ENCODE peak calls at places on chromosomes 6 and 20, in seven cellular contexts. W is pancreas, H is PC-3, D is heart left ventricle, J is SK-N-SH, V is colonic mucosa, T is Calu3. A is an unnamed sample.

GRCh38 chr6:139250296-139251274 is 41.2 kb downstream of the TXLNB start:
- DNase-seq in W (peak; percentile 32), J (peak; percentile 64), T (peak; percentile 49), D (peak; percentile 66), V (peak; percentile 57), H (peak; percentile 55), A (peak; percentile 61)

GRCh38 chr6:99603421-99604160 is 3.0 kb upstream of the PRDM13 start:
- DNase-seq in H (no peak), J (peak; percentile 65), W (no peak), T (peak; percentile 38), V (no peak), D (no peak), A (no peak)

GRCh38 chr20:10670521-10671220 is 3.1 kb downstream of the JAG1 start:
- DNase-seq in H (no peak), D (no peak), T (no peak), J (no peak), W (peak; percentile 22), V (no peak), A (no peak)

GRCh38 chr20:50146732-50147662 is 6.5 kb downstream of the PEDS1 start:
- DNase-seq in V (peak; percentile 66), D (no peak), W (no peak), H (peak; percentile 89), T (peak; percentile 77), J (no peak), A (peak; percentile 81)

GRCh38 chr6:30154709-30155521 is 6.1 kb downstream of the TRIM10 start:
- DNase-seq in H (peak; percentile 93), J (no peak), V (peak; percentile 67), T (peak; percentile 51), W (no peak), D (no peak), A (peak; percentile 93)

GRCh38 chr6:46954819-46955520 is 33.2 kb upstream of the ADGRF5 start:
- DNase-seq in T (no peak), W (no peak), H (no peak), J (no peak), D (no peak), V (no peak), A (peak; percentile 59)

GRCh38 chr6:88908598-88909548 is 54.5 kb downstream of the RNGTT start:
- DNase-seq in J (no peak), D (peak; percentile 29), V (no peak), T (no peak), W (no peak), H (no peak), A (peak; percentile 26)

GRCh38 chr20:31560900-31561598 is 44.0 kb upstream of the ID1 start:
- DNase-seq in D (no peak), T (peak; percentile 87), W (no peak), J (no peak), V (no peak), H (peak; percentile 96), A (peak; percentile 94)

GRCh38 chr6:160439751-160440150 is 91.6 kb downstream of the SLC22A3 start:
- DNase-seq in D (peak; percentile 62), V (no peak), T (no peak), W (no peak), H (no peak), J (no peak), A (no peak)

GRCh38 chr20:21490105-21490504 is 23.8 kb downstream of the NKX2-2 start:
- DNase-seq in H (peak; percentile 45), J (no peak), W (no peak), D (no peak), T (no peak), V (no peak), A (no peak)

GRCh38 chr6:133953634-133954415 is 801 bp downstream of the TBPL1 start:
- DNase-seq in D (no peak), H (no peak), V (peak; percentile 38), J (peak; percentile 22), W (no peak), T (no peak), A (peak; percentile 5)

GRCh38 chr20:61121661-61122060 is 130.4 kb upstream of the CDH4 start:
- DNase-seq in D (no peak), J (no peak), H (no peak), T (no peak), V (no peak), W (no peak), A (no peak)

GRCh38 chr20:56998438-56998837 is 268.0 kb downstream of the BMP7 start:
- DNase-seq in T (no peak), H (no peak), D (no peak), W (no peak), V (no peak), J (no peak), A (no peak)

GRCh38 chr6:21947751-21948386 is 349.0 kb downstream of the PRL start:
- DNase-seq in W (no peak), T (no peak), H (peak; percentile 68), J (peak; percentile 31), D (no peak), V (no peak), A (no peak)

DNA sequence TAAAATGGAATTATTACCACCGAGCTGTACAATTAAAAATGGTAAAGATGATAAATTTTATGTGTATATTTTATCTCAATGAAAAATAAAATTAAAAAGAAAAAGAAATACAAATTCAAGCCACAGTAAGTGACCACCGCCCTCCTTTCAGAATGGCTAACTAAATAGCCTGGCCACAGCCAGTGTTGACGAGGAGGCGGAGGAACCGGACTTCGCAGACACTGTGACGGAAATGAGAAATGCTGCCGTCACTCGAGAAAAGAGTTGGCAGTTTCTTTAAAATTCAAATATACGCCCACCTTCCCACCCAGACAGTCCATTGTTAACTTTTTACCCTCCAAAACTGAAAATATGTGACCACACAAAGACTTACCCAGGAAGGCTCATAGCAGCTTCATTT is 50.0 kb downstream of the FOXF2 start:
- DNase-seq in H (no peak), W (no peak), D (no peak), V (no peak), T (no peak), J (no peak), A (no peak)
- TF ChIP-seq CTCF in H (no peak), W (no peak), D (no peak), V (no peak), T (no peak), J (no peak), A (no peak)

GRCh38 chr20:17617868-17618672 is 48.2 kb downstream of the DSTN start:
- DNase-seq in J (peak; percentile 14), V (peak; percentile 19), W (peak; percentile 50), D (no peak), H (no peak), T (no peak), A (no peak)
- TF ChIP-seq CTCF in J (no peak), V (no peak), W (no peak), D (no peak), H (no peak), T (no peak), A (no peak)

DNA sequence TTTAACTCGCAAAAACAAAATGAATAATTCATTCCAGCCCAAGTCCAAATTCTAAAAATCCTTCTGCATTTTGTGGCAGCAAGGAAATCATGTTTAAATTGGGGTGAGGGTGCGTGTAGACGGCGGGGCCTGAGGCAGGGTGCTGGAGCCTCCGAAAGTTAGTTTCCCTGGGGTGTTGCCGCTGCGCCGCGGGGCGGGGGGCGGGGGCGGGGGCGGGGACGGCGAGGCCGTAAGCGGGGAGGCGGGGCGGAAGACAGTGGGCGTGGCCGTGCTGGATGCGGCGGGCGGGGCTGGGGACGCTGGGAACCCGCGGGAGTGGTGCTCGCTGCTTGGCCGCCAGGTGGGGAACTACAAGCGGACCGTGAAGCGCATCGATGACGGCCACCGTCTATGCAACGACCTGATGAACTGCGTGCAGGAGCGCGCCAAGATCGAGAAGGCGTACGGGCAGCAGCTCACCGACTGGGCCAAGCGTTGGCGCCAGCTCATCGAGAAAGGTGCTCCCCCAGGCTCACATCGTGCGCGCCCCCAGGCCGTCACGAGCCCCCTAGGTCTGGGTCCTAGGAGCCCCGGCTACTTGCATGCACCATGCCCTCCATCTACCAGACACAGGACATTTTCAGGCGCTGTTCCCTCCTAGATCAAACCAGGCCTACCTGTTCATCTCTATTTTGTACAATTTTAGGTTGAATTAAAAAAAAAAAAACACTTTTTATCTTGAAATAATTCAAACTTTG is 29.0 kb downstream of the SPDEF start:
- DNase-seq in W (peak; percentile 94), V (peak; percentile 98), H (peak; percentile 95), D (peak; percentile 97), T (peak; percentile 100), J (peak; percentile 98), A (peak; percentile 90)
- TF ChIP-seq CTCF in W (peak; percentile 74), V (peak; percentile 55), H (peak; percentile 60), D (peak; percentile 77), T (peak; percentile 87), J (peak; percentile 60), A (peak; percentile 67)

GRCh38 chr6:33175436-33176069 is 16.7 kb downstream of the COL11A2 start:
- DNase-seq in J (no peak), V (no peak), H (no peak), T (no peak), W (no peak), D (no peak), A (no peak)
- TF ChIP-seq CTCF in J (no peak), V (no peak), H (no peak), T (no peak), W (no peak), D (no peak), A (no peak)

DNA sequence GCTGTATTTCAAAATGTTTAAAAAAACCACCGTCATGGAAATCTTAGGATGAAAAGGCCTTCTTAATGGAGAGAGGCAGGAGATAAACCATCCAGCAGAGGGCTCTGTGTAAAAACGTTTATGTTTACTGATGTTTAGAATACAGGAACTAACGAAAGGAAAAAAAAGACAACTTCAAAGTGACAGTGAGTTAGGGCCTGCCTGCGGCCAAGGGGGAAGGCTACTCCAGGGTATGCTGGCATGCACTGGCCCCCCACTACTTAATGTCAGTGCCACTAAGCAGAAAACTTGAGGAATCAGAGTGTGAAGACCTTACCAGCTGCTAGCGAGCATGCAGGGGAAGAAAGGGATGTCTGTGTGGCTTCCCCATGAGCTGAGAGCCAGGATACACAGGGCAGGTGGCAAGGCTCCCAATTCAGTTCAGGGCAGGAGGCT is 47.7 kb downstream of the AKAP7 start:
- DNase-seq in H (peak; percentile 38), T (peak; percentile 16), D (no peak), V (no peak), W (no peak), J (no peak), A (peak; percentile 5)
- TF ChIP-seq CTCF in H (peak; percentile 61), T (no peak), D (peak; percentile 46), V (peak; percentile 23), W (peak; percentile 23), J (peak; percentile 55), A (peak; percentile 20)

DNA sequence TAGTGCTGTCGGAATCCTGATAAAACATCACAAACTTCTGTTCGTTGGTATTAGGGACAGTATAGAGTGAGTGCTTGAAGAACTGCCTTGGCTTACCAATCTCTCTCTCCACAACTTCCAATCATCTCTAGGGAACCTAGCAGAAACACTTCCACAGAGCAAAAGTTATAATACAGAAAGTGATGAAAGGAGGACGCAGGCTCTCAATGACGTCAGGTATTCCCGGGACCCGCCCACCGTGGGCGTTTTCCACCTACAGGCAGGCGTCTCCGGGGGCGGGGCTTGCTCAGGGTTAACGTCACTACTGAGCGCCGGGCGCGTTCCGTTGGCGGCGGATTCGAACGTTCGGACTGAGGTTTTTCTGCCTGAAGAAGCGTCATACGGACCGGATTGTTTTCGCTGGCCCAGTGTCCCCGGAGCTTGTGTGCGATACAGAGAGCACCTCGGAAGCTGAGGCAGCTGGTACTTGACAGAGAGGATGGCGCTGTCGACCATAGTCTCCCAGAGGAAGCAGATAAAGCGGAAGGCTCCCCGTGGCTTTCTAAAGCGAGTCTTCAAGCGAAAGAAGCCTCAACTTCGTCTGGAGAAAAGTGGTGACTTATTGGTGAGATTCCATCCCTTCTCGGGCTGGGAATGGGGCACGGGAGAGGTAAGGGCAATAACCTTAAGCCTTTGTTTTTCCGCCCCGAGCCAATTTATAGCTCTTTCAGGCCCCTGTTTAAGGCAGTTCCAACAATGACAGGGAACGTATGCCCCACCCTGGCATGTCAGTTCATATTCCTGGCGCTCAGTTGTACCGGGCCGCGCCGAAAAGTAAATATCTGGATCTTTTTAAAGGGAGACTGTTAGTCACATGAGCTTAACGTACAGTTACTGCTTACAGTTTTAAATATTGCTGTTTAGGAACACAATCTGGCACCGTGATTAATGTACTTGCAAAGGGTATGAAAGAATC is at the start of gene CENPW:
- DNase-seq in H (peak; percentile 88), J (peak; percentile 85), W (peak; percentile 87), T (peak; percentile 95), D (peak; percentile 92), V (peak; percentile 96), A (peak; percentile 92)
- TF ChIP-seq CTCF in H (no peak), J (no peak), W (no peak), T (no peak), D (no peak), V (no peak), A (no peak)